ENCODE peak calls at places on chromosome 19, in eight cellular contexts. L, Q, G, T, V, O, M and C are unnamed samples. For H3K27me3, the result is how much of the 10 kb centered on the place peaks cover.

GRCh38 chr19:40461669-40462221 is 3.8 kb downstream of the BLVRB start:
- DNase-seq in V (no peak), L (no peak), T (peak), M (no peak), O (no peak), G (peak), Q (no peak), C (peak)

GRCh38 chr19:49793561-49793840 is 19.6 kb downstream of the FUZ start:
- DNase-seq in O (no peak), V (peak), M (no peak), Q (no peak), T (no peak), G (no peak), L (no peak), C (no peak)

GRCh38 chr19:57506163-57506562 is 6.4 kb downstream of the ZNF773 start:
- DNase-seq in V (no peak), G (no peak), M (no peak), L (no peak), T (no peak), Q (no peak), O (no peak), C (no peak)

GRCh38 chr19:33290082-33290815 is 12.1 kb downstream of the CEBPA start:
- DNase-seq in T (no peak), O (no peak), L (no peak), Q (no peak), M (no peak), G (peak), V (no peak), C (peak)

GRCh38 chr19:35462476-35462953 is 14.5 kb downstream of the FFAR2 start:
- DNase-seq in T (no peak), O (no peak), M (no peak), G (no peak), V (no peak), Q (no peak), L (no peak), C (no peak)

GRCh38 chr19:17202713-17203112 is 12.4 kb upstream of the USE1 start:
- DNase-seq in M (no peak), O (no peak), V (no peak), Q (no peak), L (no peak), T (no peak), G (no peak), C (no peak)

GRCh38 chr19:41098762-41099161 is 10.5 kb downstream of the CYP2A13 start:
- DNase-seq in M (no peak), T (no peak), V (no peak), G (no peak), L (no peak), Q (no peak), O (no peak), C (no peak)

GRCh38 chr19:24054044-24054935 is 32.7 kb upstream of the ZNF254 start:
- DNase-seq in M (no peak), Q (no peak), T (no peak), G (no peak), O (no peak), L (peak), V (no peak), C (no peak)

GRCh38 chr19:51330366-51330765 is 11.6 kb downstream of the VSIG10L start:
- DNase-seq in L (no peak), Q (no peak), O (no peak), V (no peak), M (no peak), G (no peak), T (no peak), C (no peak)

GRCh38 chr19:17125728-17126677 is 50.4 kb downstream of the MYO9B start:
- DNase-seq in L (peak), T (no peak), O (no peak), Q (peak), V (peak), G (peak), M (no peak), C (peak)

GRCh38 chr19:49487277-49488045 is at the start of gene RPL13A:
- DNase-seq in T (peak), Q (peak), G (peak), V (peak), M (peak), L (peak), O (peak), C (peak)

GRCh38 chr19:10872551-10873107 is 1.3 kb downstream of the CARM1 start:
- DNase-seq in T (no peak), G (no peak), V (no peak), O (no peak), L (no peak), Q (no peak), M (no peak), C (no peak)

GRCh38 chr19:52535831-52536800 is 8.6 kb downstream of the ZNF808 start:
- DNase-seq in T (peak), V (peak), L (peak), O (peak), M (peak), G (peak), Q (peak), C (peak)

GRCh38 chr19:44951179-44952159 is 3.7 kb upstream of the CLPTM1 start:
- DNase-seq in G (peak), Q (peak), O (no peak), T (peak), L (peak), M (peak), V (peak), C (no peak)

GRCh38 chr19:28443361-28443760 is 769.6 kb downstream of the UQCRFS1 start:
- DNase-seq in Q (no peak), L (no peak), M (no peak), T (no peak), O (no peak), V (no peak), G (no peak), C (no peak)

GRCh38 chr19:44848036-44848804 is 2.1 kb downstream of the NECTIN2 start:
- DNase-seq in G (no peak), L (peak), V (peak), Q (no peak), O (no peak), T (no peak), M (peak), C (no peak)

GRCh38 chr19:2900296-2901252 is at the start of gene ZNF57:
- DNase-seq in M (peak), L (peak), V (peak), G (peak), Q (peak), O (peak), T (peak), C (peak)

GRCh38 chr19:47158367-47158791 is 27.7 kb downstream of the SAE1 start:
- DNase-seq in L (no peak), V (no peak), Q (no peak), T (no peak), O (no peak), G (no peak), M (no peak), C (no peak)

GRCh38 chr19:14059093-14059480 is 2.8 kb downstream of the PALM3 start:
- DNase-seq in G (no peak), T (no peak), V (no peak), O (no peak), M (peak), Q (no peak), L (no peak), C (no peak)

DNA sequence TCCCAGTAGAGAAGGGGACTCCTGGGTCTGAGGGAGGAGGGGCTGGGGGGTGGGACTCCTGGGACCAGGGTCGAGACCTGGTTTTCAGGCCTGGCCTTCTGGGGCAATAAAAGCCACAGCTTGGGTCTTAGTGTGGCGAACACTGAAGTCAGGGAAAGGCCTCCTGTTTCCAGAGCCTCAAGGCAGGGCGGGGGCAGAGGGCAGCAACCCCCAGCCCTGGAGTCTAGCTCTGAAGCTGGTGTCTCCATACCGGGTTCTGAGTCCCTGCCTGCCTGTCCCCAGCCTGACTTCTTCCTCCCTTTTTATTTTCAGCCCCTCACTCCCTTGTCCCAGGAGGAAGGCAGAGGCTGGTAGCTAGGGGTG is 291 bp upstream of the GRIN2D start:
- DNase-seq in V (no peak), O (no peak), M (no peak), L (no peak), G (no peak), T (no peak), Q (peak), C (no peak)
- H3K4me3 ChIP-seq in V (peak), O (no peak), M (peak), L (no peak), G (no peak), T (peak), Q (no peak), C (no peak)

GRCh38 chr19:45968626-45969025 is 5.0 kb downstream of the NOVA2 start:
- DNase-seq in L (no peak), O (no peak), T (no peak), V (no peak), G (no peak), Q (no peak), M (no peak), C (no peak)
- H3K27me3 ChIP-seq in L (under half), O (under half), T (under half), V (under half), G (under half), Q (under half), M (under half), C (half or more)

DNA sequence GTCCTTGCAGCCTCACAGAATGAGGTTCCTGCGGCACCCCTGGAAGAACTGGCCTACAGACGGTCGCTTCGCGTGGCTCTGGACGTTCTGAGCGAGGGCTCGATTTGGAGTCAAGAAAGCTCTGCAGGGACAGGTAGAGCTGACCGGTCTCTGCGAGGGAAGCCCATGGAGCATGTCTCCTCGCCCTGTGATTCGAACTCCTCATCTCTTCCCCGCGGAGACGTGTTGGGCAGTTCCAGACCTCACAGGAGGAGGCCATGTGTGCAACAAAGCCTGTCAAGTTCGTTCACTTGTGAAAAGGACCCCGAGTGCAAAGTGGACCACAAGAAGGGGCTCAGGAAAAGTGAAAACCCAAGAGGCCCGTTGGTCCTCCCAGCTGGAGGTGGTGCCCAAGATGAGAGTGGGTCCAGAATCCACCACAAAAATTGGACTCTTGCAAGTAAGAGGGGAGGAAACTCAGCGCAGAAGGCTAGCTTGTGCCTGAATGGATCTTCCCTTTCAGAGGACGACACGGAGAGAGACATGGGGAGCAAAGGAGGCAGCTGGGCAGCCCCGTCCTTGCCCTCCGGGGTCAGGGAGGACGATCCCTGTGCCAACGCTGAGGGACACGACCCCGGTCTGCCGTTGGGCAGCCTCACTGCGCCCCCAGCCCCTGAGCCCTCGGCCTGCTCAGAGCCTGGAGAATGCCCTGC is 23.4 kb upstream of the NDUFS7 start:
- DNase-seq in M (no peak), T (no peak), G (no peak), O (no peak), Q (no peak), V (no peak), L (no peak), C (no peak)
- H3K4me3 ChIP-seq in M (no peak), T (peak), G (peak), O (peak), Q (no peak), V (peak), L (no peak), C (peak)

GRCh38 chr19:39082167-39082566 is 2.0 kb upstream of the ACP7 start:
- DNase-seq in G (no peak), V (no peak), L (no peak), M (no peak), Q (no peak), T (no peak), O (no peak), C (no peak)
- H3K27me3 ChIP-seq in G (under half), V (half or more), L (under half), M (half or more), Q (under half), T (under half), O (under half), C (under half)